ENCODE peak calls at places on chromosomes 5 and 9, in eight cellular contexts. D is stimulated activated CD4-positive, alpha-beta T cell treated with anti-CD3 and anti-CD28 coated beads, Interleukin-15, amount 100 ng/mL, for 1 hour; H is A673; Y is ureter; O is RWPE1; U is fibroblast of pulmonary artery; R is hippocampal formation; G is GM12865. Z is an unnamed sample.

GRCh38 chr5:75509956-75510355 is 1.5 kb downstream of the CERT1 start:
- DNase-seq in D (no peak), H (no peak), Y (no peak), O (peak; percentile 24), U (peak; percentile 78), R (no peak), G (peak; percentile 45), Z (no peak)

GRCh38 chr9:4277531-4277991 is 22.3 kb downstream of the GLIS3 start:
- DNase-seq in D (no peak), H (peak; percentile 79), Y (no peak), O (no peak), U (peak; percentile 55), R (no peak), G (no peak), Z (no peak)

GRCh38 chr5:125267636-125268248 is 521.3 kb upstream of the ZNF608 start:
- DNase-seq in D (no peak), H (no peak), Y (no peak), O (no peak), U (no peak), R (no peak), G (no peak), Z (no peak)

GRCh38 chr5:80877592-80877991 is 82.6 kb upstream of the RASGRF2 start:
- DNase-seq in D (no peak), H (no peak), Y (no peak), O (no peak), U (no peak), R (no peak), G (no peak), Z (no peak)

GRCh38 chr5:41508186-41508585 is 2.2 kb downstream of the PLCXD3 start:
- DNase-seq in D (no peak), H (no peak), Y (no peak), O (peak; percentile 6), U (no peak), R (no peak), G (no peak), Z (no peak)

GRCh38 chr5:138611295-138612220 is 36.4 kb upstream of the HSPA9 start:
- DNase-seq in D (no peak), H (peak; percentile 49), Y (no peak), O (no peak), U (peak; percentile 45), R (peak; percentile 74), G (no peak), Z (no peak)

GRCh38 chr5:125042243-125042887 is 295.9 kb upstream of the ZNF608 start:
- DNase-seq in D (no peak), H (no peak), Y (no peak), O (no peak), U (peak; percentile 49), R (no peak), G (no peak), Z (no peak)

GRCh38 chr9:137607141-137607857 is 1.8 kb downstream of the ARRDC1 start:
- DNase-seq in D (no peak), H (no peak), Y (no peak), O (no peak), U (no peak), R (no peak), G (no peak), Z (no peak)

GRCh38 chr5:147290261-147290660 is 55.4 kb downstream of the STK32A start:
- DNase-seq in D (no peak), H (no peak), Y (no peak), O (no peak), U (no peak), R (no peak), G (no peak), Z (no peak)

GRCh38 chr5:124193371-124193789 is 553.1 kb downstream of the ZNF608 start:
- DNase-seq in D (no peak), H (no peak), Y (no peak), O (peak; percentile 76), U (peak; percentile 70), R (peak; percentile 11), G (no peak), Z (no peak)

GRCh38 chr5:79025054-79025465 is 40.0 kb upstream of the ARSB start:
- DNase-seq in D (peak; percentile 16), H (peak; percentile 75), Y (peak; percentile 66), O (peak; percentile 72), U (peak; percentile 80), R (peak; percentile 82), G (peak; percentile 66), Z (peak; percentile 29)

GRCh38 chr5:137741718-137742117 is 5.8 kb upstream of the KLHL3 start:
- DNase-seq in D (no peak), H (no peak), Y (no peak), O (no peak), U (no peak), R (no peak), G (no peak), Z (no peak)

GRCh38 chr9:120363697-120364096 is 216.3 kb downstream of the CDK5RAP2 start:
- DNase-seq in D (no peak), H (no peak), Y (no peak), O (no peak), U (no peak), R (no peak), G (no peak), Z (no peak)

GRCh38 chr5:162372265-162372664 is 304.7 kb downstream of the GABRG2 start:
- DNase-seq in D (no peak), H (no peak), Y (no peak), O (no peak), U (no peak), R (no peak), G (no peak), Z (no peak)

GRCh38 chr9:33065157-33066076 is 11.1 kb downstream of the SMU1 start:
- DNase-seq in D (no peak), H (no peak), Y (no peak), O (no peak), U (no peak), R (no peak), G (peak; percentile 70), Z (no peak)

GRCh38 chr5:64074533-64074932 is 91.1 kb upstream of the RNF180 start:
- DNase-seq in D (no peak), H (peak; percentile 57), Y (no peak), O (peak; percentile 62), U (peak; percentile 51), R (peak; percentile 16), G (peak; percentile 38), Z (no peak)

GRCh38 chr9:99471033-99471432 is 249.0 kb downstream of the SEC61B start:
- DNase-seq in D (no peak), H (no peak), Y (no peak), O (no peak), U (no peak), R (no peak), G (no peak), Z (no peak)

Z was measured in CD8-positive, alpha-beta T cell.